ENCODE peak calls at places on chromosomes 11 and 22, in six cellular contexts. Y is HCT116, N is prostate gland, X is pancreas, P is transverse colon, L is heart left ventricle. I is an unnamed sample.

GRCh38 chr11:3153291-3153861 is 11.7 kb downstream of the OSBPL5 start:
- DNase-seq in L (peak; percentile 79), N (no peak), Y (no peak), P (peak; percentile 53), X (no peak), I (peak; percentile 71)

GRCh38 chr11:10699072-10699471 is 5.5 kb upstream of the IRAG1 start:
- DNase-seq in P (no peak), L (no peak), Y (no peak), X (no peak), N (no peak), I (no peak)

GRCh38 chr22:40877488-40877887 is 15.6 kb upstream of the DNAJB7 start:
- DNase-seq in Y (no peak), X (no peak), N (no peak), L (no peak), P (no peak), I (no peak)

GRCh38 chr22:37425800-37426531 is 1.3 kb downstream of the ELFN2 start:
- DNase-seq in Y (no peak), X (no peak), N (no peak), P (no peak), L (no peak), I (peak; percentile 82)

GRCh38 chr22:40417881-40418280 is 47.5 kb downstream of the SGSM3 start:
- DNase-seq in P (no peak), Y (no peak), X (no peak), L (no peak), N (no peak), I (peak; percentile 42)

GRCh38 chr11:86014221-86014620 is 54.7 kb downstream of the PICALM start:
- DNase-seq in N (no peak), X (no peak), L (no peak), P (no peak), Y (no peak), I (no peak)

GRCh38 chr22:23305922-23306374 is 125.6 kb downstream of the BCR start:
- DNase-seq in Y (no peak), N (peak; percentile 33), P (peak; percentile 33), X (peak; percentile 12), L (peak; percentile 88), I (peak; percentile 65)

GRCh38 chr11:30786392-30787120 is 200.4 kb upstream of the MPPED2 start:
- DNase-seq in P (no peak), L (no peak), Y (no peak), N (no peak), X (no peak), I (no peak)

GRCh38 chr22:41382098-41382578 is 396 bp downstream of the TEF start:
- DNase-seq in X (peak; percentile 80), L (peak; percentile 84), N (peak; percentile 58), P (peak; percentile 74), Y (no peak), I (peak; percentile 88)

GRCh38 chr22:36252754-36253522 is at the start of gene APOL1:
- DNase-seq in N (peak; percentile 65), P (peak; percentile 71), X (no peak), L (no peak), Y (no peak), I (no peak)

GRCh38 chr11:22192289-22192641 is 620 bp upstream of the ANO5 start:
- DNase-seq in Y (no peak), P (peak; percentile 43), L (no peak), N (no peak), X (peak; percentile 40), I (peak; percentile 41)

GRCh38 chr11:76706667-76707066 is 36.1 kb upstream of the LRRC32 start:
- DNase-seq in Y (no peak), X (no peak), L (no peak), N (no peak), P (no peak), I (no peak)

GRCh38 chr11:70472240-70472639 is 73.9 kb downstream of the CTTN start:
- DNase-seq in N (no peak), Y (no peak), L (no peak), P (no peak), X (no peak), I (no peak)

GRCh38 chr11:126212089-126212660 is 593 bp downstream of the FAM118B start:
- DNase-seq in L (no peak), P (no peak), N (no peak), X (no peak), Y (no peak), I (no peak)

GRCh38 chr22:31141551-31141950 is 1.2 kb upstream of the PLA2G3 start:
- DNase-seq in P (no peak), X (no peak), Y (no peak), N (no peak), L (peak; percentile 20), I (no peak)

GRCh38 chr11:38252620-38253019 is 1654.6 kb upstream of the RAG2 start:
- DNase-seq in N (no peak), Y (no peak), P (no peak), L (no peak), X (no peak), I (no peak)

DNA sequence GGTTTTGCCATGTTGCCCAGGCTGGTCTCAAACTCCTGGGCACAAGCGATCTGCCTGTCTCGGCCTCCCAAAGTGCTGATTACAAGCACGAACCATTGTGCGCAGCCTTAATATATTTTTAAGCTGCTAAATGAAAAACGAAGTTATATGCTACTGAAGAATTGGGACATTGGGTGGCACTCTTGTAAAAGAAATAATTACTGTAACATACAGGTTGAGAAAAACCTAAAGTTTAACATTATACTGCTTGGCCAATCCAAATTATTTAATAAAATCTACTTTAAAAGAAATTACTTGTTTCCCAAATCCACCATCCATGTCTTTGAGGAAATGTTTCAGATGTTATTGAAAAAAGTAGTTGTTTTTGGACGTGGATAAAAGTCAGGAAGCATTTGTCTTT is 37.9 kb upstream of the ARHGAP32 start:
- DNase-seq in P (no peak), Y (no peak), L (no peak), X (no peak), N (no peak), I (no peak)
- H3K4me1 ChIP-seq in P (no peaks in the 10 kb centered on the region), Y (no peaks in the 10 kb centered on the region), L (no peaks in the 10 kb centered on the region), X (no peaks in the 10 kb centered on the region), N (no peaks in the 10 kb centered on the region), I (no peaks in the 10 kb centered on the region)

GRCh38 chr22:32850591-32851517 is 49.3 kb downstream of the TIMP3 start:
- DNase-seq in X (no peak), Y (no peak), L (peak; percentile 77), N (no peak), P (peak; percentile 63), I (no peak)
- H3K27ac ChIP-seq in X (no peak overlapping the region), Y (no peak overlapping the region), L (peak overlapping the region; percentile 69), N (peak overlapping the region; percentile 73), P (peak overlapping the region; percentile 66), I (peak overlapping the region; percentile 28)

GRCh38 chr22:44076825-44077224 is 52.7 kb downstream of the PARVB start:
- DNase-seq in P (no peak), Y (no peak), X (no peak), N (no peak), L (no peak), I (no peak)
- H3K4me1 ChIP-seq in P (no peaks in the 10 kb centered on the region), Y (no peaks in the 10 kb centered on the region), X (no peaks in the 10 kb centered on the region), N (no peaks in the 10 kb centered on the region), L (peaks cover 3% of the 10 kb centered on the region), I (peaks cover 7% of the 10 kb centered on the region)

DNA sequence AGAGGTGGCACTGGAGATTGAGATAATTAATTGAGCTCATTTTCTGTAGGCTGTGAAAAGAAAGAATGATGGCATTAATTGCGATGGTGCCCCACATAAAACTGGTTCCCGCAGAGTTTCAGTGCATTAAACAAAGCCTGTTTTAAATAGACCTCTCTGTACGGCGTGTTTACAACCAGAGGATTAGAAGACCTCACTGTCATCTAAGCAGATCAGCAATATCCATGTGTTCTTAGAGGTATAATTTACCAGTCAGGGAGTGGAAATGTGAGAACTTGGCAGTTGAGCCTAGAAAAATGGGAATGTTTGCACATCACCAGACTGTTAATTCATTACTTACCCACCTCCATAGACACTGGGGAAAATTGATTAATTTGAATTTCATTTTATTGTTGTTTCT is 16.1 kb downstream of the POLA2 start:
- DNase-seq in L (no peak), P (no peak), X (no peak), Y (no peak), N (no peak), I (no peak)
- H3K27ac ChIP-seq in L (no peak overlapping the region), P (peak overlapping the region; percentile 25), X (no peak overlapping the region), Y (no peak overlapping the region), N (no peak overlapping the region), I (no peak overlapping the region)

DNA sequence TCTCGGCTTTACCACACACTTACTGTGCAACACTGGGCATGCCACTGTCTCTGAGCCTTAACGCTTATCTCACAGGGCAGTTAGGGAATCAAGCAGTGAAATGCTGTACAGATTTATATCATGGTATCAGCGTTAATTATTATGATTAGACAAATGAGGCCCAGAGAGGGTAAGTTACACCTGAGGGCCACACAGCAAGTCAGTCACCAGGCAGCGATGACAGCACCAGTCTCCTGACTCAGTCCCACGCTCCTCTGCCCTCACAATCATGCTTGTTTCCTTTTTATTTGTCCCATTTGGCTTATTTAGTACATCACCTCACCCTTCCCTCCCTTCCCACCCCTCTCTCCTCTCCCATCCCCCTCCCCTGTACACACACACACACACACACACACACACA is 12.2 kb downstream of the CHRDL2 start:
- DNase-seq in Y (no peak), X (no peak), P (no peak), N (no peak), L (no peak), I (no peak)
- H3K4me1 ChIP-seq in Y (no peaks in the 10 kb centered on the region), X (no peaks in the 10 kb centered on the region), P (peaks cover 17% of the 10 kb centered on the region), N (no peaks in the 10 kb centered on the region), L (peaks cover 12% of the 10 kb centered on the region), I (no peaks in the 10 kb centered on the region)

I was measured in left lung.